ENCODE peak calls at places on chromosomes 13 and 19, in ten cellular contexts. S, J, O, Y, W, C, G, M, V and H are unnamed samples.

GRCh38 chr13:49444517-49445395 is 682 bp downstream of the SETDB2 start:
- DNase-seq in G (no peak), S (no peak), J (peak), M (peak), W (peak), C (no peak), O (peak), Y (no peak), V (peak), H (no peak)

GRCh38 chr13:40657961-40658360 is 8.5 kb downstream of the FOXO1 start:
- DNase-seq in W (no peak), V (no peak), J (no peak), C (no peak), S (no peak), O (no peak), M (no peak), Y (no peak), G (no peak), H (no peak)

GRCh38 chr19:30216453-30216852 is 155.7 kb upstream of the ZNF536 start:
- DNase-seq in G (no peak), O (no peak), M (no peak), S (no peak), C (no peak), J (no peak), V (no peak), W (no peak), Y (no peak), H (no peak)

GRCh38 chr19:37551123-37551993 is 43.2 kb downstream of the ZNF571 start:
- DNase-seq in J (no peak), G (peak), V (peak), C (no peak), W (peak), M (no peak), Y (no peak), O (no peak), S (no peak), H (peak)

GRCh38 chr13:93169980-93170379 is 56.6 kb upstream of the GPC6 start:
- DNase-seq in G (no peak), C (no peak), Y (no peak), O (no peak), J (no peak), M (no peak), W (peak), V (no peak), S (no peak), H (no peak)

GRCh38 chr19:5067666-5068065 is 98.8 kb downstream of the KDM4B start:
- DNase-seq in W (no peak), O (no peak), Y (no peak), S (no peak), G (no peak), V (no peak), M (no peak), C (no peak), J (no peak), H (no peak)

GRCh38 chr13:81596224-81596753 is 1255.4 kb upstream of the SPRY2 start:
- DNase-seq in O (no peak), C (no peak), Y (no peak), J (no peak), S (no peak), V (no peak), W (no peak), G (no peak), M (no peak), H (no peak)

GRCh38 chr19:7789447-7789846 is 26.4 kb downstream of the CLEC4M start:
- DNase-seq in W (peak), J (no peak), V (peak), S (peak), M (no peak), Y (no peak), C (no peak), G (no peak), O (peak), H (no peak)

GRCh38 chr19:30228726-30229523 is 143.3 kb upstream of the ZNF536 start:
- DNase-seq in C (no peak), J (no peak), Y (no peak), S (no peak), G (no peak), W (peak), O (no peak), M (no peak), V (no peak), H (peak)

GRCh38 chr13:108154421-108154858 is 60.9 kb downstream of the LIG4 start:
- DNase-seq in V (peak), O (no peak), S (no peak), G (no peak), C (no peak), M (no peak), W (peak), J (no peak), Y (no peak), H (no peak)

GRCh38 chr13:32309812-32310706 is 5.1 kb downstream of the ZAR1L start:
- DNase-seq in J (no peak), Y (no peak), W (peak), V (no peak), C (no peak), O (no peak), M (peak), S (peak), G (no peak), H (no peak)

GRCh38 chr13:85828094-85828684 is 29.0 kb upstream of the SLITRK6 start:
- DNase-seq in J (no peak), O (no peak), C (no peak), V (no peak), S (no peak), Y (no peak), W (peak), G (no peak), M (no peak), H (no peak)

GRCh38 chr19:8681345-8682021 is 17.1 kb downstream of the ACTL9 start:
- DNase-seq in C (no peak), Y (no peak), V (no peak), G (no peak), O (no peak), S (no peak), M (no peak), W (peak), J (no peak), H (no peak)

GRCh38 chr13:28440774-28441532 is 54.0 kb downstream of the FLT1 start:
- DNase-seq in G (no peak), V (no peak), M (no peak), O (no peak), Y (no peak), S (no peak), C (no peak), J (no peak), W (no peak), H (no peak)

GRCh38 chr13:75566658-75567057 is 17.1 kb downstream of the UCHL3 start:
- DNase-seq in G (no peak), V (no peak), S (no peak), J (no peak), O (no peak), M (no peak), W (no peak), C (no peak), Y (no peak), H (no peak)

GRCh38 chr13:99357149-99357596 is 50.0 kb upstream of the GPR183 start:
- DNase-seq in C (no peak), V (no peak), M (no peak), Y (no peak), O (no peak), G (no peak), W (no peak), J (no peak), S (no peak), H (no peak)

GRCh38 chr19:41876847-41877489 is at the start of gene CD79A:
- DNase-seq in M (no peak), C (no peak), J (no peak), W (no peak), V (peak), Y (no peak), G (no peak), S (no peak), O (no peak), H (no peak)

GRCh38 chr13:31945202-31945978 is 86.2 kb upstream of the FRY start:
- DNase-seq in V (peak), G (peak), W (peak), S (peak), C (no peak), Y (no peak), O (no peak), M (no peak), J (peak), H (no peak)

GRCh38 chr13:47474326-47474725 is 526.7 kb downstream of the SUCLA2 start:
- DNase-seq in O (no peak), W (no peak), J (no peak), V (no peak), G (no peak), Y (no peak), M (no peak), S (no peak), C (no peak), H (no peak)

GRCh38 chr13:22108283-22108897 is 437.5 kb downstream of the FGF9 start:
- DNase-seq in O (no peak), M (no peak), J (no peak), G (no peak), S (no peak), W (no peak), Y (no peak), C (no peak), V (no peak), H (no peak)

GRCh38 chr13:21849323-21849722 is 178.4 kb downstream of the FGF9 start:
- DNase-seq in W (peak), J (no peak), S (peak), V (peak), G (no peak), C (no peak), M (no peak), O (no peak), Y (no peak), H (no peak)

GRCh38 chr19:7605490-7606222 is 10.0 kb downstream of the CAMSAP3 start:
- DNase-seq in Y (no peak), W (peak), G (no peak), V (no peak), O (no peak), M (no peak), C (no peak), S (peak), J (no peak), H (no peak)

GRCh38 chr19:15198006-15198356 is 2.8 kb downstream of the NOTCH3 start:
- DNase-seq in Y (no peak), O (no peak), C (no peak), S (no peak), M (no peak), V (no peak), G (no peak), W (no peak), J (no peak), H (no peak)

GRCh38 chr19:15197275-15198005 is 3.4 kb downstream of the NOTCH3 start:
- DNase-seq in M (no peak), C (no peak), Y (no peak), V (no peak), O (no peak), W (no peak), J (no peak), G (no peak), S (no peak), H (no peak)

GRCh38 chr19:15199652-15200574 is 882 bp downstream of the NOTCH3 start:
- DNase-seq in M (peak), G (no peak), S (peak), W (peak), J (no peak), C (no peak), V (no peak), Y (no peak), O (no peak), H (no peak)

GRCh38 chr19:15200575-15201364 is at the start of gene NOTCH3:
- DNase-seq in O (no peak), S (peak), Y (no peak), C (no peak), V (no peak), G (no peak), W (peak), M (peak), J (no peak), H (no peak)

DNA sequence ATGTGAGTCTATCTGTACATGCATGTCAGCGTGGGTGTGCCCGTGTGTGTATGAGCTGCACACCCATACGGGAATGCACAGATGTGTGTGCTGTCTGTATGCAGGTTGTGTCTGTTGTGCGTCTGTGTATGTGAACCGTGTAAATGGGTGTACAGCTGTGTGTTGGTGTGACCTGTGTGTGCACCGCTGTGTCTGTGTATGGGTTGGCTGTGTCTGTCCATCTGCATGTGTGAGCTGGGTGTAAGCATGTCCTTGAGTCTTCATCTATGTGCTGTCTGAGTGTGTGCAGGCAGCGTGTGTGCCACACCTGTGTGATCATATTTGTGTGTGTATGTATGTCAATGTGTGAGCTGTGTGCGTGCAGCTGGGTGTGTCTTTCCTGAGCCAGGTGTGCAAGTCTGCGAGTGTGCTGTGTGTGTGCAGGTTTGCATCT is 1.6 kb downstream of the NOTCH3 start:
- DNase-seq in J (no peak), C (no peak), W (no peak), V (no peak), M (no peak), O (no peak), Y (no peak), G (no peak), S (no peak), H (no peak)
- H3K27ac ChIP-seq in J (no peak), C (no peak), W (no peak), V (no peak), M (no peak), O (no peak), Y (peak), G (peak), S (no peak), H (no peak)

GRCh38 chr13:113536461-113537110 is 46.1 kb upstream of the DCUN1D2 start:
- DNase-seq in Y (no peak), J (no peak), W (no peak), V (peak), O (no peak), C (no peak), M (no peak), G (no peak), S (no peak), H (no peak)
- H3K27ac ChIP-seq in Y (no peak), J (no peak), W (no peak), V (no peak), O (no peak), C (no peak), M (no peak), G (no peak), S (no peak), H (no peak)

DNA sequence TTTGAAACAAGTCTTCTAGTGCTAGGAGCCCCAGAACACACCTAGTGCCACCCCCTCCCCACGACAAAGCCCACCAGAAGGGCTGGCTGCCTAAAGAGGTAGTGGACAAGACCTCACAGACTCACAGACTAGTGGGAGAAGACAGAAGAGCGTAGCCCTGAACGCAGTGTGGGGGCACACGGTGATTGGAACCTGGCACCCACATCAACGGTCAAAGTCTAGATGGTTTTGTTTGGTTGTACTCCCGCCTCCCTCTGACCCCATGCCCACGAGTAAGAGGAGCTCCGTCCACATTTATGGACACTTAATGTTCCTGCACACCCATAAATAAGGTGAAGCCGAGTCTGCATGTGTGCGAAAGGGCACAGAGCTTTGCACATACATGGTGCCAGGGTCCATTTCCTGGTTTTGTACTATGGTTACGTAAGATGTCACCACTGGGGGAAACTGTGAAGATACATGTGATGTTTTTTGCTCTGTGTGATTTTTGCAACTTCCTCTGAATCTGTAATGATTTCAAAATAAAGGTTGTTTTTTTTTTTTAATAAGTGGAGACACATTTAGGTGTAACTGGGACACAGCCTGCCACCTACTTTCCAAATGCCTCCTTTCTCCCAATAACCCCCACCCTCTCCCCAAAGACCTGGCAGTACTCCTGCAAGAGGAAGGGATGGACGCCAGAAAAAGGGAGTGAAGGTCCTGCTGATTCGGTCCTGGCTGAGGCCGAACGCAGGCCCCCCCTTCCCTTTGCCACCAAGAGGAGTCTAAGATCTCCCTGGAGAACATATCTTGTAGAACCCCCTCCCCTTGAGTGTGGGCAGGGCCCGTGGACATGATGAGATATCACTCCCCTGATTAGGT is 72.8 kb downstream of the GNG7 start:
- DNase-seq in C (no peak), V (peak), Y (no peak), G (no peak), M (no peak), W (no peak), J (peak), S (no peak), O (no peak), H (no peak)
- H3K27ac ChIP-seq in C (peak), V (peak), Y (peak), G (peak), M (no peak), W (no peak), J (no peak), S (no peak), O (peak), H (peak)

GRCh38 chr13:112984501-112984900 is 15.5 kb downstream of the MCF2L start:
- DNase-seq in M (no peak), W (no peak), O (no peak), S (no peak), V (no peak), J (no peak), Y (no peak), G (no peak), C (no peak), H (no peak)
- H3K27ac ChIP-seq in M (no peak), W (no peak), O (no peak), S (no peak), V (no peak), J (no peak), Y (no peak), G (peak), C (no peak), H (peak)

GRCh38 chr19:33689138-33689746 is 67.5 kb downstream of the CHST8 start:
- DNase-seq in G (no peak), W (no peak), O (no peak), S (no peak), M (no peak), Y (no peak), V (no peak), J (no peak), C (no peak), H (no peak)

GRCh38 chr19:33689886-33690285 is 68.1 kb downstream of the CHST8 start:
- DNase-seq in V (no peak), J (no peak), Y (no peak), W (no peak), G (no peak), M (no peak), S (no peak), O (no peak), C (no peak), H (no peak)

GRCh38 chr19:33687761-33688656 is 66.3 kb downstream of the CHST8 start:
- DNase-seq in J (no peak), S (no peak), G (no peak), O (no peak), C (no peak), Y (no peak), M (no peak), W (no peak), V (no peak), H (no peak)

GRCh38 chr19:33686687-33687541 is 65.2 kb downstream of the CHST8 start:
- DNase-seq in M (no peak), O (no peak), S (no peak), V (no peak), Y (no peak), J (no peak), G (no peak), W (no peak), C (no peak), H (no peak)

GRCh38 chr19:33688657-33688992 is 66.9 kb downstream of the CHST8 start:
- DNase-seq in V (no peak), M (no peak), O (no peak), S (no peak), J (no peak), W (no peak), C (no peak), G (no peak), Y (no peak), H (no peak)
- H3K27ac ChIP-seq in V (no peak), M (no peak), O (no peak), S (no peak), J (no peak), W (no peak), C (no peak), G (no peak), Y (no peak), H (no peak)